ENCODE peak calls at places on chromosomes 4 and X, in seven cellular contexts. S, X, G, F, B, A and J are unnamed samples.

GRCh38 chr4:37648084-37648817 is 37.9 kb downstream of the RELL1 start:
- DNase-seq in S (peak), X (no peak), G (no peak), F (peak), B (no peak), A (no peak), J (no peak)

GRCh38 chr4:176238819-176239218 is 30.2 kb downstream of the ASB5 start:
- DNase-seq in S (peak), X (no peak), G (no peak), F (no peak), B (no peak), A (no peak), J (no peak)

GRCh38 chr4:128715616-128716015 is 93.9 kb upstream of the JADE1 start:
- DNase-seq in S (peak), X (no peak), G (no peak), F (no peak), B (no peak), A (no peak), J (no peak)

GRCh38 chr4:111806331-111806730 is 338.9 kb upstream of the FAM241A start:
- DNase-seq in S (no peak), X (no peak), G (peak), F (no peak), B (no peak), A (no peak), J (no peak)

GRCh38 chr4:126991965-126992364 is 640.8 kb upstream of the INTU start:
- DNase-seq in S (peak), X (no peak), G (no peak), F (peak), B (no peak), A (no peak), J (no peak)

GRCh38 chrX:8731579-8732395 is at the start of gene ANOS1:
- DNase-seq in S (no peak), X (peak), G (no peak), F (peak), B (no peak), A (no peak), J (no peak)

GRCh38 chr4:56979674-56980073 is 978 bp downstream of the POLR2B start:
- DNase-seq in S (no peak), X (no peak), G (peak), F (no peak), B (no peak), A (no peak), J (no peak)

GRCh38 chr4:41359069-41359769 is 102.5 kb downstream of the UCHL1 start:
- DNase-seq in S (no peak), X (no peak), G (peak), F (no peak), B (peak), A (no peak), J (no peak)

GRCh38 chr4:8225704-8226443 is 26.8 kb downstream of the SH3TC1 start:
- DNase-seq in S (no peak), X (no peak), G (no peak), F (no peak), B (peak), A (no peak), J (no peak)

GRCh38 chr4:1713003-1713397 is 881 bp upstream of the SLBP start:
- DNase-seq in S (no peak), X (no peak), G (no peak), F (no peak), B (no peak), A (no peak), J (no peak)

GRCh38 chr4:184471872-184472539 is 2.3 kb downstream of the IRF2 start:
- DNase-seq in S (peak), X (no peak), G (peak), F (peak), B (no peak), A (peak), J (no peak)

GRCh38 chrX:57902633-57903032 is 7.6 kb downstream of the ZXDA start:
- DNase-seq in S (no peak), X (no peak), G (peak), F (no peak), B (no peak), A (no peak), J (no peak)

GRCh38 chr4:13990596-13991589 is 363.4 kb upstream of the BOD1L1 start:
- DNase-seq in S (no peak), X (no peak), G (no peak), F (no peak), B (no peak), A (no peak), J (no peak)

GRCh38 chr4:74158561-74159396 is 861 bp downstream of the MTHFD2L start:
- DNase-seq in S (peak), X (no peak), G (peak), F (no peak), B (no peak), A (no peak), J (no peak)

GRCh38 chr4:53693408-53693807 is 102.1 kb upstream of the LNX1 start:
- DNase-seq in S (no peak), X (no peak), G (no peak), F (no peak), B (no peak), A (no peak), J (no peak)

GRCh38 chr4:78372282-78372988 is 179.1 kb upstream of the ANXA3 start:
- DNase-seq in S (no peak), X (no peak), G (no peak), F (no peak), B (no peak), A (no peak), J (peak)

GRCh38 chr4:2067446-2068197 is 8.5 kb downstream of the NAT8L start:
- DNase-seq in S (no peak), X (no peak), G (no peak), F (no peak), B (no peak), A (no peak), J (no peak)

GRCh38 chr4:92969650-92970370 is 666.0 kb downstream of the GRID2 start:
- DNase-seq in S (peak), X (no peak), G (no peak), F (no peak), B (no peak), A (no peak), J (no peak)

GRCh38 chr4:28229092-28229491 is 1368.5 kb downstream of the STIM2 start:
- DNase-seq in S (peak), X (no peak), G (no peak), F (no peak), B (no peak), A (no peak), J (no peak)

GRCh38 chrX:135740683-135741149 is 27.3 kb downstream of the CT45A3 start:
- DNase-seq in S (no peak), X (no peak), G (peak), F (peak), B (no peak), A (peak), J (no peak)

GRCh38 chr4:84726356-84726755 is 143.4 kb downstream of the CDS1 start:
- DNase-seq in S (peak), X (no peak), G (no peak), F (no peak), B (no peak), A (no peak), J (no peak)

GRCh38 chr4:677431-678293 is 3.3 kb downstream of the MYL5 start:
- DNase-seq in S (no peak), X (no peak), G (no peak), F (peak), B (no peak), A (no peak), J (no peak)

GRCh38 chr4:17771284-17771908 is 10.0 kb downstream of the FAM184B start:
- DNase-seq in S (no peak), X (no peak), G (no peak), F (no peak), B (no peak), A (no peak), J (no peak)